ENCODE peak calls at places on chromosomes 5 and 9, in four cellular contexts. One of them, this sample, is unnamed.

GRCh38 chr5:38796000-38796738 is 49.6 kb upstream of the OSMR start:
- DNase-seq in SK-N-SH: no peak
- DNase-seq in K562: no peak
- DNase-seq in GM12878: no peak
- DNase-seq in this sample: no peak

GRCh38 chr5:149845601-149846000 is 99.0 kb downstream of the PDE6A start:
- DNase-seq in K562: no peak
- DNase-seq in SK-N-SH: no peak
- DNase-seq in GM12878: no peak
- DNase-seq in this sample: no peak

GRCh38 chr5:3602713-3603502 is 7.3 kb downstream of the IRX1 start:
- DNase-seq in K562: peak; percentile 57
- DNase-seq in GM12878: no peak
- DNase-seq in SK-N-SH: peak; percentile 67
- DNase-seq in this sample: peak; percentile 1

GRCh38 chr9:108050894-108051293 is 561.3 kb upstream of the KLF4 start:
- DNase-seq in GM12878: no peak
- DNase-seq in SK-N-SH: no peak
- DNase-seq in K562: no peak
- DNase-seq in this sample: no peak

GRCh38 chr5:10832421-10832820 is 71.4 kb upstream of the DAP start:
- DNase-seq in K562: no peak
- DNase-seq in SK-N-SH: no peak
- DNase-seq in GM12878: no peak
- DNase-seq in this sample: no peak

GRCh38 chr5:148760945-148761638 is 65.3 kb upstream of the ADRB2 start:
- DNase-seq in SK-N-SH: no peak
- DNase-seq in GM12878: peak; percentile 59
- DNase-seq in K562: no peak
- DNase-seq in this sample: no peak

GRCh38 chr9:126304207-126304945 is 22.3 kb upstream of the MVB12B start:
- DNase-seq in SK-N-SH: no peak
- DNase-seq in GM12878: no peak
- DNase-seq in K562: no peak
- DNase-seq in this sample: peak; percentile 25

GRCh38 chr9:4143951-4144717 is 155.7 kb downstream of the GLIS3 start:
- DNase-seq in K562: no peak
- DNase-seq in SK-N-SH: no peak
- DNase-seq in GM12878: no peak
- DNase-seq in this sample: peak; percentile 16

GRCh38 chr9:36008774-36009300 is 27.9 kb upstream of the RECK start:
- DNase-seq in SK-N-SH: peak; percentile 77
- DNase-seq in K562: peak; percentile 79
- DNase-seq in GM12878: no peak
- DNase-seq in this sample: peak; percentile 74

GRCh38 chr5:142568271-142568995 is 117.5 kb downstream of the FGF1 start:
- DNase-seq in GM12878: no peak
- DNase-seq in K562: no peak
- DNase-seq in SK-N-SH: no peak
- DNase-seq in this sample: no peak

GRCh38 chr9:92538541-92538940 is 2.8 kb upstream of the ECM2 start:
- DNase-seq in K562: no peak
- DNase-seq in SK-N-SH: no peak
- DNase-seq in GM12878: no peak
- DNase-seq in this sample: no peak

GRCh38 chr9:79026311-79026710 is 545.5 kb upstream of the TLE4 start:
- DNase-seq in GM12878: peak; percentile 41
- DNase-seq in SK-N-SH: no peak
- DNase-seq in K562: no peak
- DNase-seq in this sample: no peak

GRCh38 chr5:116575635-116576042 is 1.0 kb upstream of the SEMA6A start:
- DNase-seq in K562: no peak
- DNase-seq in SK-N-SH: no peak
- DNase-seq in GM12878: no peak
- DNase-seq in this sample: no peak

GRCh38 chr9:129042016-129042415 is 5.6 kb downstream of the MIGA2 start:
- DNase-seq in K562: no peak
- DNase-seq in GM12878: no peak
- DNase-seq in SK-N-SH: peak; percentile 84
- DNase-seq in this sample: no peak

GRCh38 chr9:134653259-134654009 is 11.8 kb downstream of the COL5A1 start:
- DNase-seq in SK-N-SH: no peak
- DNase-seq in GM12878: no peak
- DNase-seq in K562: no peak
- DNase-seq in this sample: no peak

GRCh38 chr5:36664762-36665161 is 58.4 kb downstream of the SLC1A3 start:
- DNase-seq in SK-N-SH: no peak
- DNase-seq in GM12878: no peak
- DNase-seq in K562: no peak
- DNase-seq in this sample: no peak

GRCh38 chr5:122291000-122291592 is 20.9 kb upstream of the SNCAIP start:
- DNase-seq in SK-N-SH: no peak
- DNase-seq in GM12878: no peak
- DNase-seq in K562: no peak
- DNase-seq in this sample: no peak

GRCh38 chr5:172769598-172770373 is 1.2 kb downstream of the DUSP1 start:
- DNase-seq in GM12878: no peak
- DNase-seq in K562: no peak
- DNase-seq in SK-N-SH: peak; percentile 49
- DNase-seq in this sample: no peak

GRCh38 chr5:160076997-160077396 is 42.3 kb downstream of the PWWP2A start:
- DNase-seq in GM12878: no peak
- DNase-seq in SK-N-SH: no peak
- DNase-seq in K562: no peak
- DNase-seq in this sample: no peak

DNA sequence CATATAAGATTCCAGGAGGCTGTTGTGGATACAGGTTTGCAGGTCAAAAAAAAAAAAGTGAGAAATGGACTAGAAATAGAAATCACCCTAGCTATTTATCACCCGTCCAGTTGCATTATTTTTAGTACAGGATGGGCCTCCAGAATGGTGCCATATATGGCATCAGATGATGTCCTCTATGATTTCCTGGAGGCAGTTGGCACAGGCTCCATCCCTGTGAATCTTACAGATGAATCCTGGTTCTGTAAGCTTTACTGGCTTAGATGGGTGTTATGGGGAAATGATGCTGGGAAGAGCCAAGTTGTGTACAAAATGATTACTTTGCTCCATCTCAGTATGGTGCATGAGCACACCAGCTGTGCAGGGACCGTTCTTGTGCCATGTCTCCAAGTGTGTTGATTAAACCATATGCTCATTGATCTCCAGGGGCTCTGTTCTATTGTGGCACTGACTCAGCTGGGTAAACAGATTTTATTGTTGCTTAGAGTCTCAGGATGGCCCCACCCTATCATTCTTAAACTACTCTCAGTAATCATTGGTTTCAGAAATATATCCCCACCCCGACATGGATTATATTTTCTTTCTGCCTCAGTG is 755.7 kb downstream of the TLR4 start:
- DNase-seq in GM12878: no peak
- DNase-seq in K562: no peak
- DNase-seq in SK-N-SH: no peak
- DNase-seq in this sample: no peak
- TF ChIP-seq FOXM1 in GM12878: no peak
- TF ChIP-seq FOXM1 in K562: no peak
- TF ChIP-seq FOXM1 in SK-N-SH: no peak
- TF ChIP-seq FOXM1 in this sample: no peak

DNA sequence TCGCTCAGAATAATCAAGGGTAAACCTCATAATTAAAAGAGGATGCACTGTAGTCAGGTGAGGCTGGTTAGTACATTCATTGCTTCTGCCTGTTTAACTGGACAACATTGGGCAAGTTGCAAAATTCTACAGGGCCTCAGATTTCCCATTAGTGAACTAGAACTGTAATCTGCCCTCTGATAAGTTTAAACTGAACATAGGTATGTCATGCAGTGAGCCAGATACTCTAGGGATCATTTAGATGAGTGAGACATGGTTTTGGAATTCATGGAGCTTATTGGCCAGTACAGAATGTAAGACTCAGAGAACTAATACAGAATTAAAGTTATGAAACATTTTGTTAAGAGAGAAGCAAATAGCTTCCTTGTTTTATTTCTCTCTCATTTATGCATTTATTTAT is 35.9 kb downstream of the RNF44 start:
- DNase-seq in K562: no peak
- DNase-seq in GM12878: no peak
- DNase-seq in SK-N-SH: no peak
- DNase-seq in this sample: no peak
- H3K36me3 ChIP-seq in K562: peaks cover 92% of the 10 kb centered on the region
- H3K36me3 ChIP-seq in GM12878: peaks cover 13% of the 10 kb centered on the region
- H3K36me3 ChIP-seq in SK-N-SH: peaks cover 81% of the 10 kb centered on the region
- H3K36me3 ChIP-seq in this sample: peaks cover 15% of the 10 kb centered on the region

DNA sequence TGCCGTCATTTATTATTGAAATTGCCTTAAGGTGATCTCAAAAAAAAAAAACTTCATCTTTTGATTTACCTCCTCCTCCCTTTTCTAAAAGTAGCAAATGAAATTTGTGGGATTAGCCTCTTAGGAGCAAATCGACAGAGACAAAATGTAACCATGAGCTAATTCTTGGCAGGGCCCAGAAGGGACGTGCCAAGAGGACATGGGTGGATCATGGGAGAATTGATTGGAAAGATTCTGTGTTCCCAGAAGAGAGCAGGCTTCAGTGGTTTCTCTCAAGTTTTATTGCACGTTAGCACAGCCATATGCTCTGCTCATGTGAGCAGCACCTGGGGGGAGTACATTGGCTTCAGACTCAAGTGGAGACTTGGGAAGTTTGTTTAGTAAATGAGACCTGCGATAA is 394.6 kb downstream of the ELAVL2 start:
- DNase-seq in K562: no peak
- DNase-seq in SK-N-SH: no peak
- DNase-seq in GM12878: no peak
- DNase-seq in this sample: no peak
- TF ChIP-seq FOXM1 in K562: no peak
- TF ChIP-seq FOXM1 in SK-N-SH: no peak
- TF ChIP-seq FOXM1 in GM12878: no peak
- TF ChIP-seq FOXM1 in this sample: no peak

GRCh38 chr9:136723362-136723976 is 11.1 kb downstream of the DIPK1B start:
- DNase-seq in SK-N-SH: no peak
- DNase-seq in K562: no peak
- DNase-seq in GM12878: no peak
- DNase-seq in this sample: no peak
- H3K36me3 ChIP-seq in SK-N-SH: peaks cover 25% of the 10 kb centered on the region
- H3K36me3 ChIP-seq in K562: peaks cover 66% of the 10 kb centered on the region
- H3K36me3 ChIP-seq in GM12878: peaks cover 28% of the 10 kb centered on the region
- H3K36me3 ChIP-seq in this sample: peaks cover 20% of the 10 kb centered on the region

DNA sequence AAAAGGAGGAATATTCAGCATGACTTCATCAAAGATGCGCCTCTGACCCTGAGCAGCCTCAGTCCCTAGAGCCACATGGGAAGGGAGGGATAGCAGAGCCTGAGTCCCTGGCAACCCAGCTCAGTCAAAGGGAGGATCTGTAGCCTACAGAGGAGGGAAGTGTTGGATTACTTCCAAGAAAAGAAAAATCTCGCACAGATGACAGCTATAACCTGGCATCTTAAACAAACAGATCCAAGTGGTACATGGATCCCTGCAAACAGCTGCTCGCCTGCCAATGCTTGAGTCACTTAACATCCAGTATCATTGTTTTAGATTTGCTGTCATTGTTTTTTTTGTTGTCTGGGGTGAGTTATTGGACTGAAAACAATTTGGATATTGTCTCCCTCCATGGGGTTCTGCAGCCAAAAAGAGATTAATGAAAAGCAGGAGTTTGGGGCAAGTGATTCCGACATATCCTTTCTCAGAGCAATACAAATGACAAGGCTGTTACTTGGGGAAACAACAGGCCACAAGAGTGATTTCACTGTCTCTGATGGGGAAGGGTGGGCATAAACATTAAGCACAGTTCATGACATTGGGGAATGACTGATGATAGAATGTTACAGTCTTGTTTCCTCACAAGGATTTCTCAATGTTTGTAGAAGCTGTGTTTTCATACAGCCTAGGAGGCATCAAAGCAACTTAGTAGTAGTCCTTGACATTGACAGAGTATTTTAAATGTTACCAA is 153.4 kb upstream of the KIF2A start:
- DNase-seq in SK-N-SH: no peak
- DNase-seq in GM12878: no peak
- DNase-seq in K562: no peak
- DNase-seq in this sample: no peak
- TF ChIP-seq FOXM1 in SK-N-SH: no peak
- TF ChIP-seq FOXM1 in GM12878: no peak
- TF ChIP-seq FOXM1 in K562: no peak
- TF ChIP-seq FOXM1 in this sample: no peak

GRCh38 chr9:38240051-38240450 is 152.5 kb upstream of the ALDH1B1 start:
- DNase-seq in GM12878: no peak
- DNase-seq in K562: no peak
- DNase-seq in SK-N-SH: no peak
- DNase-seq in this sample: no peak
- H3K36me3 ChIP-seq in GM12878: no peaks in the 10 kb centered on the region
- H3K36me3 ChIP-seq in K562: no peaks in the 10 kb centered on the region
- H3K36me3 ChIP-seq in SK-N-SH: no peaks in the 10 kb centered on the region
- H3K36me3 ChIP-seq in this sample: no peaks in the 10 kb centered on the region

DNA sequence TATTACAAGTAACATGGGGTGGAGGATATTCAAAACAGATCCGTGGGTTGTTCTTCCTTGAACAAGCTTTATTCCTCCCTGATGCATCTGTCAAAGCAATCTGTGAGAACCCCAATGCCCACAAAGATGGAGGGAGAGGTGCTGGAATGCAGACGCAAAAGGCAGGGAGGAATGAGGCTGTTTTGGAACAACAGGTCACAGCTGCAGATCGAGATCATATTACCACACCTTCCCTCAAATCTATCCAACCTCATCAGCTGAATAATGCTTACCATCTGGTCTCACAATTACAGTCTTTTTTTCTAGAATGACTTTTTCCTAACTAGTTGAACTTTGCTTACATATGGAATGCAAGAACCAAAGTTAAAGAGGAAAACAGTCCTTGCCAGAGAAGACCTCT is 158.1 kb downstream of the LPAR1 start:
- DNase-seq in SK-N-SH: no peak
- DNase-seq in GM12878: no peak
- DNase-seq in K562: no peak
- DNase-seq in this sample: no peak
- TF ChIP-seq FOXM1 in SK-N-SH: no peak
- TF ChIP-seq FOXM1 in GM12878: no peak
- TF ChIP-seq FOXM1 in K562: no peak
- TF ChIP-seq FOXM1 in this sample: no peak

GRCh38 chr5:72222521-72222920 is 97.5 kb downstream of the MRPS27 start:
- DNase-seq in K562: no peak
- DNase-seq in GM12878: no peak
- DNase-seq in SK-N-SH: no peak
- DNase-seq in this sample: no peak
- H3K36me3 ChIP-seq in K562: peaks cover 99% of the 10 kb centered on the region
- H3K36me3 ChIP-seq in GM12878: peaks cover 23% of the 10 kb centered on the region
- H3K36me3 ChIP-seq in SK-N-SH: peaks cover 64% of the 10 kb centered on the region
- H3K36me3 ChIP-seq in this sample: peaks cover 37% of the 10 kb centered on the region

This sample was measured in HepG2.